ENCODE peak calls at places on chromosomes 7 and 10, in seven cellular contexts. J, D, P, Z, C, S and B are unnamed samples.

GRCh38 chr7:26321440-26321839 is 29.8 kb downstream of the SNX10 start:
- DNase-seq in J (no peak), D (no peak), P (no peak), Z (no peak), C (no peak), S (no peak), B (no peak)

GRCh38 chr10:112461029-112461887 is 14.2 kb downstream of the VTI1A start:
- DNase-seq in J (no peak), D (no peak), P (no peak), Z (no peak), C (no peak), S (no peak), B (no peak)

GRCh38 chr7:84021292-84021898 is 173.2 kb downstream of the SEMA3A start:
- DNase-seq in J (no peak), D (no peak), P (no peak), Z (no peak), C (no peak), S (no peak), B (no peak)

GRCh38 chr10:132205650-132206376 is 19.1 kb downstream of the DPYSL4 start:
- DNase-seq in J (no peak), D (no peak), P (no peak), Z (no peak), C (no peak), S (no peak), B (no peak)

GRCh38 chr7:18119985-18120384 is 92.3 kb upstream of the PRPS1L1 start:
- DNase-seq in J (no peak), D (no peak), P (no peak), Z (no peak), C (peak), S (peak), B (no peak)

GRCh38 chr7:129872054-129872453 is 80.7 kb downstream of the UBE2H start:
- DNase-seq in J (no peak), D (no peak), P (no peak), Z (no peak), C (no peak), S (no peak), B (no peak)

GRCh38 chr7:66344166-66344565 is 139.0 kb downstream of the TPST1 start:
- DNase-seq in J (no peak), D (no peak), P (no peak), Z (no peak), C (no peak), S (no peak), B (no peak)

GRCh38 chr10:60678978-60679377 is 99.3 kb upstream of the CDK1 start:
- DNase-seq in J (no peak), D (no peak), P (no peak), Z (no peak), C (no peak), S (no peak), B (no peak)

GRCh38 chr10:89929282-89930026 is 228.1 kb downstream of the KIF20B start:
- DNase-seq in J (no peak), D (no peak), P (peak), Z (no peak), C (no peak), S (no peak), B (no peak)

GRCh38 chr7:21256310-21256877 is 171.5 kb upstream of the SP4 start:
- DNase-seq in J (no peak), D (no peak), P (peak), Z (peak), C (peak), S (peak), B (peak)